ENCODE peak calls at places on chromosomes 12 and 14, in ten cellular contexts. K, J, P, E, X, W, H, S, N and G are unnamed samples. For H3K4me1, the result is how much of the 10 kb centered on the place peaks cover.

GRCh38 chr14:105493921-105494605 is 3.0 kb downstream of the TEDC1 start:
- DNase-seq in E (no peak), J (no peak), N (peak), S (no peak), X (peak), W (no peak), P (no peak), H (no peak), K (no peak), G (no peak)

GRCh38 chr12:12461923-12462315 is 100.7 kb downstream of the DUSP16 start:
- DNase-seq in S (no peak), X (no peak), E (no peak), P (no peak), W (no peak), K (no peak), H (no peak), N (no peak), J (no peak), G (no peak)

GRCh38 chr12:108764540-108765288 is 33.4 kb upstream of the CORO1C start:
- DNase-seq in S (no peak), K (no peak), X (no peak), H (no peak), N (no peak), P (no peak), W (no peak), E (no peak), J (no peak), G (no peak)

GRCh38 chr12:24808651-24809050 is 140.2 kb downstream of the BCAT1 start:
- DNase-seq in J (no peak), N (no peak), S (no peak), X (no peak), P (no peak), E (no peak), H (no peak), K (no peak), W (no peak), G (no peak)

GRCh38 chr12:68959457-68960161 is 26.6 kb upstream of the CPM start:
- DNase-seq in P (no peak), K (no peak), H (no peak), W (no peak), J (no peak), X (no peak), N (peak), S (no peak), E (no peak), G (no peak)

GRCh38 chr12:101414533-101415119 is 7.1 kb upstream of the ARL1 start:
- DNase-seq in K (peak), X (no peak), P (peak), E (peak), W (peak), J (no peak), H (peak), N (peak), S (no peak), G (no peak)

GRCh38 chr12:101172316-101172715 is 37.7 kb downstream of the SLC5A8 start:
- DNase-seq in N (peak), E (no peak), S (no peak), H (peak), X (no peak), K (peak), W (no peak), J (no peak), P (no peak), G (no peak)

GRCh38 chr12:2963760-2964292 is 4.6 kb downstream of the TEAD4 start:
- DNase-seq in E (peak), W (peak), P (no peak), H (no peak), K (no peak), X (no peak), S (no peak), N (no peak), J (no peak), G (no peak)

GRCh38 chr12:92597997-92598396 is 104.8 kb upstream of the PLEKHG7 start:
- DNase-seq in E (no peak), S (no peak), J (no peak), N (no peak), P (peak), X (no peak), H (no peak), W (peak), K (peak), G (no peak)

GRCh38 chr12:6370994-6371754 is 4.2 kb downstream of the SCNN1A start:
- DNase-seq in J (no peak), E (peak), P (peak), X (no peak), K (peak), H (no peak), W (peak), N (peak), S (no peak), G (peak)

GRCh38 chr14:103890836-103891666 is 37.2 kb upstream of the TDRD9 start:
- DNase-seq in J (no peak), N (no peak), K (no peak), H (peak), S (no peak), E (no peak), P (no peak), W (no peak), X (peak), G (no peak)

GRCh38 chr14:103891667-103892215 is 36.5 kb upstream of the TDRD9 start:
- DNase-seq in S (no peak), P (no peak), E (no peak), J (no peak), W (no peak), N (no peak), H (peak), K (no peak), X (peak), G (no peak)

GRCh38 chr14:103892247-103892646 is 36.0 kb upstream of the TDRD9 start:
- DNase-seq in P (no peak), S (no peak), N (no peak), W (no peak), E (no peak), J (no peak), H (no peak), K (no peak), X (peak), G (no peak)

GRCh38 chr14:103889313-103890051 is 38.8 kb upstream of the TDRD9 start:
- DNase-seq in X (no peak), E (no peak), K (no peak), J (no peak), H (peak), W (peak), S (no peak), N (no peak), P (peak), G (peak)

DNA sequence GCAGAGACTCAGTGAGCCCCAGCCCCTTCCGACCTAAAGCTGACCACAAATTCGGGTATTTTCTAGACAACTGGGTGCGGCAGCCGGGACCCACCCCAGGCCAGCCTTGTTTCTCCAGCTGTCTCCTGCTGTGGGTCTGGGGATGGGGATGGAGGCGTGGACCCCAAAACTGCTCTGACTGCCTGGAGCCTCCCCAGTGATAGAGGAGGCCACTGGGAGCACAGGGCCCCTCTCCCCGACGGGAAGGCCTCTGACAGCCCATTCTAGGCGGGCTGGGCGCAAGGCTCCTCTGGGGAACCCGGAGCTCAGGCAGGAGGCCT is 38.2 kb upstream of the TDRD9 start:
- DNase-seq in N (no peak), X (peak), W (no peak), J (no peak), H (no peak), E (no peak), S (no peak), P (no peak), K (no peak), G (no peak)
- H3K4me1 ChIP-seq in N (under half), X (under half), W (under half), J (under half), H (under half), E (under half), S (under half), P (under half), K (under half), G (under half)

DNA sequence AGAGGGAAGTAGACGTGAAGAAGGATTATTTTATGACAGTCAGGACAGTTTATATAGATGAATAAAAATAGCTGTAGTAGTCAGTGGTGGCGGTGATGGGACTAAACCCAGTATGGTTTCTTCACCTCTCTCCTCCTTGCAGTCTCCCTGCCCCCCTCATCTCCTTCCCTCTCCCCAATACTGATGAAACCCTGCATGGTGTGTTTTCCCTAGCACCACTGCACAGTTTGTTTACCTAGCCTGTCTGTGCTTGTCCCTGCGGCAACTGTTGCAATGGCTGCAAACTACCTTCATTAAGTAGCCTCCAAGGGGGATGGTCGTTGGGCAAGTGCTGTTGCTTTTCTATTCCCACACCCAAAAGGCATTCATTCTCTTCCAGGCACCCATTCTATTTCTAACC is 14.7 kb downstream of the PCBP2 start:
- DNase-seq in J (no peak), K (no peak), E (no peak), X (no peak), P (no peak), S (no peak), H (no peak), W (no peak), N (no peak), G (no peak)
- H3K4me1 ChIP-seq in J (under half), K (under half), E (under half), X (under half), P (under half), S (under half), H (under half), W (under half), N (under half), G (under half)

GRCh38 chr14:90517431-90517841 is 120.6 kb downstream of the CALM1 start:
- DNase-seq in S (no peak), X (peak), E (no peak), K (no peak), N (peak), W (no peak), P (no peak), H (no peak), J (no peak), G (no peak)
- H3K4me1 ChIP-seq in S (under half), X (under half), E (under half), K (under half), N (half or more), W (under half), P (under half), H (under half), J (under half), G (under half)

DNA sequence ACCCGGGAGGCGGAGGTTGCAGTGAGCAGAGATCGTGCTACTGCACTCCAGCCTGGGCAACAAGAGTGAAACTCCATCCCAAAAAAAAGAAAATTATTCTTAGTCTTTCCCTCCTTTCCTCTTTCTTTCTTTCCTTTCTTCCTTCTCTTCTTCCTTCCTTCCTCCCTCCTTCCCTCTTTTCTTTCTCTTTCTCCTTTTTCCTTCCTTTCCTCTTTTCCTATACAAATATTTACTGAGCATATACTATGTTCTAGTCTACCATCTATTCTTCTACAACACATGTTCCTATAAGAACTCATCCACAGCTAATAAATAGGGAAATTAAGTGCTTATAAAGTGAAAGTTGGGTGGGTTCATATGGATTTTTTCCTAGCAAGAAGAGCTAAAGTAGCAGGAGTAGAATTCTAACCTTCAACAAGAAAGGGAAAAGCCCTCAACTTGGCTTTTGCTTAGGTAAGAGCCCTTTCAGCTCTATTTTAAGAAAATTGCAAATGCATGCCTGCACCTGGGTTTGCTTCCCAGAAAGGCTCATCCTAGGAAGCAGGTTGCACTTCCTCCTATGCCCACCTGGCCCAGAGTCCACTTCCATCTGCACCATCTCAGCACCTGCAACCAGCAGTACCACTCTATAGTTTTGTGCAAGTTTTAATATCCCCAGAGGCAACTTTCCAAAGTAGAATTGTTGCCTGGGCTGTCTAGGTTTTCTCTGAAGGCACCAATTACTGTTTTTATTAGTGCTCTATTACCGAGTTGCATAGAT is 122.0 kb upstream of the CCND2 start:
- DNase-seq in J (peak), S (no peak), N (no peak), W (no peak), E (no peak), X (no peak), H (no peak), K (no peak), P (no peak), G (no peak)
- H3K4me1 ChIP-seq in J (under half), S (half or more), N (under half), W (under half), E (under half), X (under half), H (under half), K (under half), P (under half), G (under half)